ENCODE peak calls at places on chromosome 9, in ten cellular contexts. One of them, this sample, is unnamed.

GRCh38 chr9:72149231-72149975 is at the start of gene GDA:
- DNase-seq in breast epithelium: no peak
- DNase-seq in prostate gland: no peak
- DNase-seq in spleen: no peak
- DNase-seq in H1: peak
- DNase-seq in stomach: peak
- DNase-seq in transverse colon: peak
- DNase-seq in suprapubic skin: no peak
- DNase-seq in sigmoid colon: no peak
- DNase-seq in HCT116: peak
- DNase-seq in this sample: no peak

GRCh38 chr9:106932178-106932577 is 69.2 kb downstream of the ZNF462 start:
- DNase-seq in prostate gland: no peak
- DNase-seq in H1: no peak
- DNase-seq in stomach: no peak
- DNase-seq in spleen: no peak
- DNase-seq in sigmoid colon: no peak
- DNase-seq in suprapubic skin: peak
- DNase-seq in transverse colon: no peak
- DNase-seq in breast epithelium: no peak
- DNase-seq in HCT116: no peak
- DNase-seq in this sample: peak

GRCh38 chr9:126155756-126156664 is 170.6 kb upstream of the MVB12B start:
- DNase-seq in sigmoid colon: no peak
- DNase-seq in breast epithelium: peak
- DNase-seq in spleen: peak
- DNase-seq in HCT116: no peak
- DNase-seq in H1: no peak
- DNase-seq in prostate gland: no peak
- DNase-seq in suprapubic skin: no peak
- DNase-seq in transverse colon: no peak
- DNase-seq in stomach: peak
- DNase-seq in this sample: no peak

GRCh38 chr9:91408475-91408874 is 15.2 kb downstream of the NFIL3 start:
- DNase-seq in breast epithelium: no peak
- DNase-seq in sigmoid colon: no peak
- DNase-seq in H1: no peak
- DNase-seq in prostate gland: no peak
- DNase-seq in transverse colon: no peak
- DNase-seq in spleen: no peak
- DNase-seq in suprapubic skin: no peak
- DNase-seq in HCT116: no peak
- DNase-seq in stomach: no peak
- DNase-seq in this sample: no peak

GRCh38 chr9:107905313-107906027 is 415.9 kb upstream of the KLF4 start:
- DNase-seq in transverse colon: no peak
- DNase-seq in sigmoid colon: peak
- DNase-seq in stomach: no peak
- DNase-seq in HCT116: no peak
- DNase-seq in prostate gland: no peak
- DNase-seq in spleen: no peak
- DNase-seq in breast epithelium: no peak
- DNase-seq in H1: no peak
- DNase-seq in suprapubic skin: no peak
- DNase-seq in this sample: no peak

GRCh38 chr9:89410709-89411111 is 87.2 kb downstream of the SEMA4D start:
- DNase-seq in sigmoid colon: no peak
- DNase-seq in prostate gland: no peak
- DNase-seq in HCT116: no peak
- DNase-seq in transverse colon: no peak
- DNase-seq in stomach: no peak
- DNase-seq in H1: no peak
- DNase-seq in breast epithelium: no peak
- DNase-seq in spleen: no peak
- DNase-seq in suprapubic skin: no peak
- DNase-seq in this sample: no peak

GRCh38 chr9:3329361-3329760 is 196.4 kb downstream of the RFX3 start:
- DNase-seq in spleen: no peak
- DNase-seq in HCT116: no peak
- DNase-seq in stomach: no peak
- DNase-seq in prostate gland: no peak
- DNase-seq in transverse colon: no peak
- DNase-seq in H1: no peak
- DNase-seq in suprapubic skin: no peak
- DNase-seq in sigmoid colon: no peak
- DNase-seq in breast epithelium: no peak
- DNase-seq in this sample: no peak

GRCh38 chr9:136107155-136107952 is 11.3 kb downstream of the TMEM250 start:
- DNase-seq in transverse colon: peak
- DNase-seq in prostate gland: no peak
- DNase-seq in sigmoid colon: no peak
- DNase-seq in suprapubic skin: no peak
- DNase-seq in spleen: peak
- DNase-seq in stomach: peak
- DNase-seq in H1: no peak
- DNase-seq in breast epithelium: no peak
- DNase-seq in HCT116: no peak
- DNase-seq in this sample: peak

GRCh38 chr9:113139225-113139829 is 11.5 kb upstream of the SLC31A2 start:
- DNase-seq in stomach: no peak
- DNase-seq in suprapubic skin: no peak
- DNase-seq in breast epithelium: no peak
- DNase-seq in sigmoid colon: no peak
- DNase-seq in transverse colon: no peak
- DNase-seq in H1: no peak
- DNase-seq in HCT116: no peak
- DNase-seq in prostate gland: no peak
- DNase-seq in spleen: no peak
- DNase-seq in this sample: no peak

GRCh38 chr9:91255327-91255726 is 106.4 kb downstream of the AUH start:
- DNase-seq in HCT116: no peak
- DNase-seq in prostate gland: no peak
- DNase-seq in sigmoid colon: no peak
- DNase-seq in suprapubic skin: no peak
- DNase-seq in transverse colon: no peak
- DNase-seq in stomach: no peak
- DNase-seq in breast epithelium: no peak
- DNase-seq in H1: no peak
- DNase-seq in spleen: no peak
- DNase-seq in this sample: no peak

GRCh38 chr9:29850664-29851063 is 2277.4 kb upstream of the C9orf72 start:
- DNase-seq in HCT116: no peak
- DNase-seq in prostate gland: no peak
- DNase-seq in spleen: no peak
- DNase-seq in sigmoid colon: no peak
- DNase-seq in H1: no peak
- DNase-seq in stomach: no peak
- DNase-seq in transverse colon: no peak
- DNase-seq in suprapubic skin: no peak
- DNase-seq in breast epithelium: no peak
- DNase-seq in this sample: no peak

GRCh38 chr9:87107072-87107471 is 159.8 kb upstream of the GAS1 start:
- DNase-seq in H1: no peak
- DNase-seq in prostate gland: no peak
- DNase-seq in sigmoid colon: no peak
- DNase-seq in spleen: no peak
- DNase-seq in HCT116: no peak
- DNase-seq in suprapubic skin: no peak
- DNase-seq in transverse colon: no peak
- DNase-seq in breast epithelium: no peak
- DNase-seq in stomach: no peak
- DNase-seq in this sample: no peak

DNA sequence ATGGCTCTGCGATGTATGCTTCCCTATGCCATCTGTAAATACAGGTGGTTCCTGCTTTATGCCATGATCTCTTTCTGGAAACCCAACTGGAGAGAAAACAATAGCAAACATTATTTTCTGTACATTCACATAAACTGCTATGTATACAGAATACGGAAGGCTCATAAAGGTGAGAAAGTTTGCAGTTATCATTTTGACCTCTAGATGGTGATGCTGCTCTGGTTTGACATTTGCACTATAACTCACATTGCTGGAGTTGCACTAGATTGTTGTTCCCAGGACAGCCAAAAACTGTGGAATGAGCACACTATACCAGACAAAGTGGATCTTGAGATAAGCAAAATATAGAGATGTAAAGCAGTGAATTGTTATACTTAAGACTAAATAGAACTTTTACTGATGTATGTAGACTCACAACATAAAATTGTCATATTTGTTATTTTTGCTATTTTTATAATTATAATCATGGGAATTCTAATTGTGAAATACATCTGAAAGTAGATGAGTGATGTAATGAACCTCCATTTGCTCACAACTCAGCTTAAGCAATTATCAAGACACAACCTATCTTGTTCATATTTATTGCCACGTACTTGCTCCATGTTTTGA is 246.5 kb downstream of the PTPRD start:
- DNase-seq in sigmoid colon: no peak
- DNase-seq in spleen: no peak
- DNase-seq in transverse colon: no peak
- DNase-seq in suprapubic skin: no peak
- DNase-seq in stomach: no peak
- DNase-seq in breast epithelium: no peak
- DNase-seq in H1: no peak
- DNase-seq in HCT116: peak
- DNase-seq in prostate gland: peak
- DNase-seq in this sample: no peak
- TF ChIP-seq CTCF in sigmoid colon: peak
- TF ChIP-seq CTCF in spleen: no peak
- TF ChIP-seq CTCF in transverse colon: peak
- TF ChIP-seq CTCF in suprapubic skin: no peak
- TF ChIP-seq CTCF in stomach: no peak
- TF ChIP-seq CTCF in breast epithelium: no peak
- TF ChIP-seq CTCF in H1: peak
- TF ChIP-seq CTCF in HCT116: peak
- TF ChIP-seq CTCF in prostate gland: peak
- TF ChIP-seq CTCF in this sample: peak

DNA sequence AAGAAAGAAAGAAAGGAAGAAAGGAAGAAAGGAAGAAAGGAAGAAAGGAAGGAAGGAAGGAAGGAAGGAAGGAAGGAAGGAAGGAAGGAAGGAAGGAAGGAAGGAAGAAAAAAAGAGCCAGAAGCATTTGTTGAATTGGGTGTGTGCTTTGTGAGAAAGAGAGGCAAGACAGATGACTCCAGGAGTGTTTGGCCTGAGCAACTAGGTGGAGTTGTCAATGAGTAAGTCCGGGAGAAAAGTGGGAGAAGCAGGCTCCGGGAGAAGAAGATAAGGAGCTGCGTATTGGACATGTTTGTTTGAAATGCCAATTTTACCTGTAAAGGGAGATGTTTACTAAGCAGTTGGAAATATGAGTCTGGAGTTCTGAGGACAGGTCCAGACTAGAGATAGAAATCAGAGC is 15.1 kb upstream of the GCNT1 start:
- DNase-seq in stomach: no peak
- DNase-seq in spleen: no peak
- DNase-seq in suprapubic skin: no peak
- DNase-seq in prostate gland: no peak
- DNase-seq in breast epithelium: no peak
- DNase-seq in sigmoid colon: no peak
- DNase-seq in HCT116: no peak
- DNase-seq in transverse colon: no peak
- DNase-seq in H1: no peak
- DNase-seq in this sample: no peak
- TF ChIP-seq POLR2A in stomach: no peak
- TF ChIP-seq POLR2A in spleen: no peak
- TF ChIP-seq POLR2A in suprapubic skin: no peak
- TF ChIP-seq POLR2A in prostate gland: no peak
- TF ChIP-seq POLR2A in breast epithelium: no peak
- TF ChIP-seq POLR2A in sigmoid colon: no peak
- TF ChIP-seq POLR2A in HCT116: no peak
- TF ChIP-seq POLR2A in transverse colon: no peak
- TF ChIP-seq POLR2A in H1: no peak
- TF ChIP-seq POLR2A in this sample: no peak

GRCh38 chr9:129885018-129885669 is 49.9 kb downstream of the USP20 start:
- DNase-seq in sigmoid colon: peak
- DNase-seq in breast epithelium: no peak
- DNase-seq in spleen: peak
- DNase-seq in transverse colon: peak
- DNase-seq in suprapubic skin: no peak
- DNase-seq in prostate gland: no peak
- DNase-seq in H1: peak
- DNase-seq in HCT116: no peak
- DNase-seq in stomach: peak
- DNase-seq in this sample: no peak
- TF ChIP-seq POLR2AphosphoS5 in sigmoid colon: no peak
- TF ChIP-seq POLR2AphosphoS5 in breast epithelium: no peak
- TF ChIP-seq POLR2AphosphoS5 in spleen: no peak
- TF ChIP-seq POLR2AphosphoS5 in transverse colon: no peak
- TF ChIP-seq POLR2AphosphoS5 in suprapubic skin: no peak
- TF ChIP-seq POLR2AphosphoS5 in prostate gland: no peak
- TF ChIP-seq POLR2AphosphoS5 in H1: no peak
- TF ChIP-seq POLR2AphosphoS5 in HCT116: no peak
- TF ChIP-seq POLR2AphosphoS5 in stomach: no peak
- TF ChIP-seq POLR2AphosphoS5 in this sample: no peak

GRCh38 chr9:4862506-4863250 is 69.9 kb downstream of the RCL1 start:
- DNase-seq in stomach: no peak
- DNase-seq in suprapubic skin: no peak
- DNase-seq in H1: no peak
- DNase-seq in breast epithelium: no peak
- DNase-seq in spleen: no peak
- DNase-seq in prostate gland: no peak
- DNase-seq in sigmoid colon: peak
- DNase-seq in transverse colon: no peak
- DNase-seq in HCT116: no peak
- DNase-seq in this sample: no peak
- TF ChIP-seq CTCF in stomach: no peak
- TF ChIP-seq CTCF in suprapubic skin: no peak
- TF ChIP-seq CTCF in H1: no peak
- TF ChIP-seq CTCF in breast epithelium: no peak
- TF ChIP-seq CTCF in spleen: no peak
- TF ChIP-seq CTCF in prostate gland: no peak
- TF ChIP-seq CTCF in sigmoid colon: no peak
- TF ChIP-seq CTCF in transverse colon: no peak
- TF ChIP-seq CTCF in HCT116: no peak
- TF ChIP-seq CTCF in this sample: no peak

DNA sequence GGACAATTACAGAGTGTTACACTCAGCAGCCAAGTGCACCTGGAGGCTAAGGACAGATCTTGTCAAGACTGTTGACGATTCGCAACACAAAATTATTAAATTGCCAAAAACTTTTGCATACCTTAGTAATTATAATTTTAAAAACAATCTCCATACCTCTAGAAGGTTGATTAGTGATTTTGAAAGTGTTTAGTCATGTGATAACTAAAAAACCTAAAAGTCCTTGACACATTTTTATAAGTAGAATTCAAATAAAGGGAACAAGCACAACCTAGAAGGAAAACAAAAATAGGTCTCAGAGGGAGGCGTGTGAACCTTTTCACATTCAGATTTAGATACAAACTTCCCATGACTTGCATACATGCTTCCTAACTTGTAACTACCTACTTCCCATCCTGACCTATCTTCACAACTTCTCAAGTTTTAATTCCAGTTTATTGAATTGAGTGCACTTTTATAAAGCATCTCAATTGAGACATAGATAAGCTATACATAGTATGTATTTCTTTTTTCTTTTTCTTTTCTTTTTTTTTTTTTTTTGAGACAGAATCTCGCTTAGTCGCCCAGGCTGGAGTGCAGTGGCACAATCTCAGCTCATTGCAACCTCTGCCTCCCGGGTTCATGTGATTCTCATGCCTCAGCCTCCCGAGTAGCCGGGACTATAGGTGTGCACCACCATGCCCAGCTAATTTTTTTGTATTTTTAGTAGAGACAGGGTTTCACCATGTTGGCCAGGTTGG is 5.8 kb downstream of the ZNF367 start:
- DNase-seq in sigmoid colon: no peak
- DNase-seq in transverse colon: no peak
- DNase-seq in breast epithelium: no peak
- DNase-seq in stomach: no peak
- DNase-seq in spleen: no peak
- DNase-seq in HCT116: no peak
- DNase-seq in H1: no peak
- DNase-seq in suprapubic skin: no peak
- DNase-seq in prostate gland: no peak
- DNase-seq in this sample: no peak
- TF ChIP-seq POLR2A in sigmoid colon: no peak
- TF ChIP-seq POLR2A in transverse colon: no peak
- TF ChIP-seq POLR2A in breast epithelium: no peak
- TF ChIP-seq POLR2A in stomach: no peak
- TF ChIP-seq POLR2A in spleen: no peak
- TF ChIP-seq POLR2A in HCT116: no peak
- TF ChIP-seq POLR2A in H1: no peak
- TF ChIP-seq POLR2A in suprapubic skin: no peak
- TF ChIP-seq POLR2A in prostate gland: no peak
- TF ChIP-seq POLR2A in this sample: no peak